ENCODE peak calls at places on chromosomes 1 and 21, in six cellular contexts. R is Panc1; S is mucosa of descending colon; C is Caco-2; G is lung; L is CD8-positive, alpha-beta T cell. A is an unnamed sample. For H3K4me1, the result is how much of the 10 kb centered on the place peaks cover.

GRCh38 chr1:11934295-11935039 is at the start of gene PLOD1:
- DNase-seq in R (no peak), C (peak), L (peak), G (peak), S (peak), A (peak)

GRCh38 chr1:9151326-9151860 is 22.5 kb upstream of the GPR157 start:
- DNase-seq in R (no peak), G (peak), C (no peak), L (no peak), S (no peak), A (no peak)

GRCh38 chr1:165883056-165883455 is 55.6 kb downstream of the UCK2 start:
- DNase-seq in R (no peak), C (no peak), L (no peak), G (no peak), S (no peak), A (no peak)

GRCh38 chr1:244138399-244138798 is 87.3 kb downstream of the ZBTB18 start:
- DNase-seq in R (no peak), C (no peak), L (no peak), S (no peak), G (no peak), A (no peak)

GRCh38 chr1:29579821-29580425 is 343.6 kb downstream of the PTPRU start:
- DNase-seq in S (no peak), C (no peak), G (no peak), L (no peak), R (no peak), A (no peak)

GRCh38 chr1:94323311-94324167 is 86.2 kb upstream of the ARHGAP29 start:
- DNase-seq in S (no peak), G (no peak), C (no peak), L (no peak), R (no peak), A (no peak)

GRCh38 chr1:102799496-102799895 is 308.8 kb downstream of the COL11A1 start:
- DNase-seq in L (no peak), R (no peak), C (no peak), S (no peak), G (no peak), A (no peak)

GRCh38 chr21:45016491-45017375 is 57.6 kb upstream of the ADARB1 start:
- DNase-seq in L (no peak), S (peak), R (no peak), C (no peak), G (no peak), A (peak)

GRCh38 chr1:61539720-61540462 is 185.1 kb downstream of the TM2D1 start:
- DNase-seq in L (no peak), R (no peak), G (no peak), S (no peak), C (no peak), A (no peak)

GRCh38 chr1:117110774-117111173 is 10.8 kb downstream of the TRIM45 start:
- DNase-seq in S (no peak), L (no peak), G (no peak), C (no peak), R (no peak), A (no peak)

GRCh38 chr1:53735261-53735660 is 3.7 kb downstream of the GLIS1 start:
- DNase-seq in R (no peak), C (no peak), G (no peak), S (no peak), L (no peak), A (no peak)

DNA sequence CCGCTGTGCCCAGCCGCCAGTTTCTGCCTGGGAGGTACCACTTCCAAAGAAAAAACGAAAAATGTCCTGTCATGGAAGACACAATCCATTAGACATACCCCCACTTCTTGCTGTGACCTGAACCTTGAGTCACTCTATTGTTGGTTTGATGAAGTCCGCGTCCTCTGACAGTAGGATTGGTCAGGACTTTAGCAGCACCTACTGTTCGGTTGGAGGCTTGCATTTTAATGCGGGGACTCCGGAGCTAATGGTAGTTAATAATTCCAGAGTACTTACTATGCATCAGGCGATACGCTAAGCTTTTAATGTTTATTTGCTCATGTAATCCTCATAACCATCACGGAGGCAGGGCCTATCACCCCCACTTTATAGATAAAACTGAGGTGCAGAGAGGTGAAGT is 7.9 kb upstream of the ELF3 start:
- DNase-seq in G (no peak), S (no peak), C (no peak), L (no peak), R (no peak), A (no peak)
- TF ChIP-seq CTCF in G (no peak), S (no peak), C (no peak), L (no peak), R (peak), A (no peak)

GRCh38 chr1:25774921-25775774 is 24.8 kb upstream of the SELENON start:
- DNase-seq in C (no peak), S (peak), R (no peak), G (no peak), L (peak), A (no peak)
- H3K4me1 ChIP-seq in C (half or more), S (under half), R (under half), G (under half), L (half or more), A (under half)

GRCh38 chr1:163535807-163536206 is 214.1 kb downstream of the NUF2 start:
- DNase-seq in L (no peak), C (no peak), S (no peak), R (peak), G (no peak), A (no peak)
- TF ChIP-seq CTCF in L (no peak), C (peak), S (no peak), R (peak), G (no peak), A (no peak)

GRCh38 chr1:25238046-25238445 is 5.7 kb upstream of the SYF2 start:
- DNase-seq in R (no peak), S (no peak), L (no peak), C (no peak), G (no peak), A (no peak)

GRCh38 chr1:25245393-25245792 is 1.9 kb downstream of the RSRP1 start:
- DNase-seq in G (no peak), L (no peak), R (no peak), S (no peak), C (no peak), A (no peak)

GRCh38 chr1:25243907-25244306 is 3.3 kb downstream of the RSRP1 start:
- DNase-seq in C (no peak), G (no peak), L (no peak), R (no peak), S (no peak), A (no peak)

DNA sequence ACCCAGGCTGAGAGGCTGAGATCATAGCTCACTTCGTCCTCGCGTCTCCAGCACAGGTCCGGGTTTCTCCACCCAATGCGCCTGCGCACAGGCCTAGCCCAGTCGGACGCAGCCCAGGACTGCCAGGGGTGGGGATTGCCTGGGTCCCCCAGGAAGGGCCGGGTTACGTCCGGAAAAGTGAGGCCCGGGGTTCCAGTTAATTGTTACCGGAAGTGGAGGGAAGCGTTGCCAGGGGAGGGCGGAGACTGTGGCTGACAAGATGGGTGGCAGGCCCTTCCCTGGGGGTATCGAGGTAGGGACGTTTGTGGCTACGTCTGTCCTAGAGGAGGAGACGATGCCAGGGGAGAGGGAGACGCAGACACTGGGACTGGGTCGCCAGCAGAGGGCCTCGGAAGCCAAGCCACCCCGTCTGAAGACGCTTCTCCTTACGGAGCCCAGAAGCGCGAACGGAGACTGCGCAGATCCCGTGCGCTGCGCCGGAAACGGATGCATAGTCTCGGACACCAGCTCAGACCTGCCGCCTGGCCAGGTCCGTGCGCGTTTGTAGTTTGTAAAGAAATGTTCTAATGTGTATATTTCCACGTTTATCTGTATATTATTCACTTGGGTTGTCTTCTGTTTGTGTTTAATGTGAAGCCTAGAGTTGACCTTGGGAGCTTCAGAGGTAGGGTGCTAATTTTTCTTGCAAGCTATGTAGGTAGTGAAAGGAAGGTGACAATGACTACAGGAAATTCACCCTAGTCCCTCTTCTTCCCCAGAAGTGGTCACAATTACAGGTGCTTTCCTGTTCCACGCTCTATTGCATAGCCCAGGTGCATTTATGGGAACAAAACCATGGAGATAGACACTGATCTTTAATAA is 7.3 kb downstream of the RSRP1 start:
- DNase-seq in L (peak), C (peak), G (peak), R (peak), S (peak), A (peak)
- H3K4me1 ChIP-seq in L (under half), C (under half), G (under half), R (under half), S (under half), A (under half)

A was measured in ovary.